ENCODE peak calls at places on chromosomes 6 and 20, in five cellular contexts. S is NT2/D1, Z is fibroblast of lung, T is A549, I is suprapubic skin. M is an unnamed sample. For H3K4me1, the result is how much of the 10 kb centered on the place peaks cover.

GRCh38 chr6:138592698-138593097 is 93.4 kb upstream of the NHSL1 start:
- DNase-seq in Z (no peak), S (no peak), I (no peak), T (no peak), M (no peak)

GRCh38 chr6:161303628-161304340 is 29.9 kb upstream of the AGPAT4 start:
- DNase-seq in T (no peak), S (no peak), I (no peak), Z (peak), M (no peak)

GRCh38 chr6:85275338-85275985 is 174.4 kb upstream of the NT5E start:
- DNase-seq in T (no peak), I (no peak), S (no peak), Z (no peak), M (no peak)

GRCh38 chr6:168506460-168506859 is 65.5 kb downstream of the SMOC2 start:
- DNase-seq in T (no peak), Z (no peak), I (no peak), S (no peak), M (no peak)

GRCh38 chr20:41183391-41183790 is 46.0 kb downstream of the PLCG1 start:
- DNase-seq in T (no peak), Z (no peak), S (no peak), I (no peak), M (no peak)

GRCh38 chr6:33672808-33673207 is 38.7 kb downstream of the UQCC2 start:
- DNase-seq in Z (peak), S (peak), T (peak), I (no peak), M (peak)

GRCh38 chr6:158847786-158848185 is 28.6 kb upstream of the EZR start:
- DNase-seq in T (no peak), I (no peak), S (no peak), Z (no peak), M (no peak)

GRCh38 chr20:60264024-60264709 is 305.9 kb downstream of the CDH26 start:
- DNase-seq in S (no peak), I (no peak), T (no peak), Z (no peak), M (no peak)

GRCh38 chr20:50728486-50728980 is 2.8 kb upstream of the PARD6B start:
- DNase-seq in I (no peak), S (no peak), T (no peak), Z (no peak), M (no peak)

GRCh38 chr20:32510601-32511357 is 74.4 kb downstream of the NOL4L start:
- DNase-seq in S (no peak), T (no peak), I (no peak), Z (no peak), M (no peak)

GRCh38 chr6:165834613-165835259 is 171.7 kb upstream of the PDE10A start:
- DNase-seq in I (no peak), S (no peak), T (peak), Z (no peak), M (no peak)

GRCh38 chr6:47145212-47145611 is 103.1 kb upstream of the ADGRF1 start:
- DNase-seq in I (no peak), T (no peak), Z (peak), S (no peak), M (no peak)

GRCh38 chr6:2518029-2518428 is 232.7 kb downstream of the MYLK4 start:
- DNase-seq in T (no peak), I (no peak), Z (no peak), S (no peak), M (no peak)

GRCh38 chr6:138538390-138539031 is 39.2 kb upstream of the NHSL1 start:
- DNase-seq in Z (peak), S (no peak), I (no peak), T (no peak), M (no peak)

GRCh38 chr6:161011509-161012480 is 20.2 kb downstream of the MAP3K4 start:
- DNase-seq in I (no peak), S (peak), T (no peak), Z (peak), M (no peak)

DNA sequence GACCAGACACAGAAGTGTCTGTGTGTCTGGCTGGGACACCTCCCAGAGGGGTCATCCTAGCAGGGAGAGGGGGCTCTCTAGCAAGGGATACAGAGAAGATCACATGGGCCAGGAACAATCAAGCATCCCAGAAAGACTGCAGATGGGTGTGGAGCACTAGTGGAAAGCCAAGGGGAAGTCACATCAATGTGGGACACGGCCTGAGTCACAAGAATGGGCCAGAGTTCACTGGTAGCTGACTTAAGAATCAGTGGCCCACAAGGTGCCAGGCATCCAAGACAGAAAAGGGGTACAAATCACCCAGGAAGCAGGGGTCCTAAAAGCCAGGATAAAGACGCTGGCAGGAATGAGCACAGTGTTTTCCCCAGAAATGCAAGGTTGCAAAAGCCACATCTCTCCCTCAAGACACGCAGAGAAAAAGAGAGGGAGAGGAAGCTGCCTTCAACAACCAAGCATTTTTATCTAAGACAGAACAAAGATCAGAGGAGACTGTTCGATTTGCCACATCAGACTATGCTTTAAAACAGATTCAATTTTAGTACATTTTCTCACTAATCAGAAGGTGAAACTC is 113.6 kb upstream of the DST start:
- DNase-seq in Z (no peak), T (no peak), S (no peak), I (no peak), M (no peak)
- H3K4me1 ChIP-seq in Z (under half), T (half or more), S (under half), I (under half), M (under half)

GRCh38 chr6:37819802-37820712 is 530 bp downstream of the ZFAND3 start:
- DNase-seq in T (peak), Z (peak), S (no peak), I (peak), M (peak)
- H3K4me1 ChIP-seq in T (under half), Z (under half), S (under half), I (half or more), M (under half)

GRCh38 chr20:58693226-58694006 is 816 bp downstream of the NPEPL1 start:
- DNase-seq in Z (no peak), S (no peak), I (no peak), T (peak), M (no peak)
- H3K4me1 ChIP-seq in Z (under half), S (under half), I (under half), T (under half), M (under half)

GRCh38 chr6:7238526-7238899 is 74.5 kb downstream of the SSR1 start:
- DNase-seq in T (no peak), I (no peak), S (no peak), Z (no peak), M (no peak)

GRCh38 chr6:7237653-7238190 is 75.3 kb downstream of the SSR1 start:
- DNase-seq in T (no peak), Z (no peak), S (no peak), I (peak), M (no peak)

GRCh38 chr6:7236312-7237209 is 76.4 kb downstream of the SSR1 start:
- DNase-seq in Z (no peak), T (no peak), S (no peak), I (peak), M (no peak)

GRCh38 chr6:7234547-7234946 is 78.5 kb downstream of the SSR1 start:
- DNase-seq in S (no peak), T (no peak), Z (no peak), I (peak), M (no peak)

DNA sequence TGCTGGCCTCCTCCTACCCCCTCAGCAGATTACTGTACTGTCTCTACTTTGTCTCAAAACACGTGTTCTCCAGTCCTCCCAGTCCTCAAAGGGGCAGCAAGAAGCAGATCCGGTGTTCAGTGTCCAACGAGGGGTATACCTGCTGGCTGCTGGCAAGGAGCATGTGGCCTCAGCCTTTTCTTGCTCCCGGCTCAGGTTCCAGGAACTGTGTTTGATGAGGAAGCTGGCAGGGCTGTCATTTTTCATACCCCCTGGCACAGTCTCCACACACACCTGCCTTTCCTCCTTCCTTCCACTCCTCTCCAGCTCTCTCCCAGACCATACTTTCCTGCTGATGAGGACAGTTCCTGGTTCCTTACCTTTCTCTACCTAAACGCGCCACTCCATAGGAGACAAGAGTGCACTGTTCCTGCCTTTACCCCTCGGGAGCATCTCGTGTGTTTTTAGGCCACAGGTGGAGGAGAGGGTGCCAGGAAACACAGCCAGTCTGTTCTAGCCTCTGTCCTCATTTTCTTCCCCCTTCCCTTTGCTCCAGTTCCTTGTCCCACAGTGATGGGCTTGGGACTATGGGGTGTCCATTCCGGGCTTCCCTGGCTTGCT is 77.2 kb downstream of the SSR1 start:
- DNase-seq in Z (no peak), T (no peak), S (no peak), I (peak), M (no peak)
- H3K4me1 ChIP-seq in Z (under half), T (under half), S (under half), I (under half), M (under half)

GRCh38 chr20:3732327-3733118 is at the start of gene HSPA12B:
- DNase-seq in Z (no peak), T (no peak), S (no peak), I (no peak), M (no peak)

GRCh38 chr20:3733119-3733995 is 872 bp downstream of the HSPA12B start:
- DNase-seq in I (no peak), Z (no peak), T (no peak), S (no peak), M (no peak)

GRCh38 chr20:3738109-3739053 is 5.9 kb downstream of the HSPA12B start:
- DNase-seq in Z (no peak), T (no peak), S (no peak), I (no peak), M (no peak)

GRCh38 chr20:3734111-3734843 is 1.8 kb downstream of the HSPA12B start:
- DNase-seq in Z (no peak), I (no peak), T (no peak), S (no peak), M (no peak)

GRCh38 chr20:3735768-3736167 is 3.3 kb downstream of the HSPA12B start:
- DNase-seq in Z (no peak), I (no peak), S (no peak), T (no peak), M (no peak)
- H3K4me1 ChIP-seq in Z (under half), I (under half), S (under half), T (under half), M (under half)

GRCh38 chr20:23365390-23366165 is 3.6 kb downstream of the GZF1 start:
- DNase-seq in Z (no peak), T (no peak), I (no peak), S (no peak), M (no peak)
- H3K4me1 ChIP-seq in Z (under half), T (under half), I (under half), S (under half), M (under half)

DNA sequence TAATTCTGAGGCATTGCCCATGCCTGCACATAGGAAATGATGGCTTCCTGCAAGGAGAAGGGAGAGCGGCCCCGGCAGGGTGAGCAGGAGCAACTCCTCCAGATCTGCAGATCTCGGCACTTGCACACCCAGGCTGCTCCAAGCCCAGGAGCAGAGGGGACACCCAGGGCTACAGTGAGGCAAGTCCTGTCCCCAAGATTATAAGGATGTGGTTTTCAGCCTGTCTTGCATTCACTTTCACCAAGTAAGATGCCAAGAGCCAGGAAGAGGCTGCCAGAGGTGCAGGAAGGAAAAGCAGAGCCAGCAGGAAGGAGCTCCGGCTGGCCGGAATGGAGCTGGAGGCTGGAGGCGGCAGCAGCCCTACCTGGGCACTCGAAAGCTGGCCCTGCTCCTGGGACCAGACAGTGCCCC is 177.4 kb upstream of the CST7 start:
- DNase-seq in S (no peak), T (no peak), Z (no peak), I (peak), M (peak)
- H3K4me1 ChIP-seq in S (under half), T (under half), Z (under half), I (under half), M (under half)

GRCh38 chr20:62875419-62876355 is 14.1 kb upstream of the TCFL5 start:
- DNase-seq in S (no peak), Z (peak), I (peak), T (peak), M (peak)

GRCh38 chr20:62872184-62872862 is 10.7 kb upstream of the TCFL5 start:
- DNase-seq in S (no peak), T (no peak), Z (no peak), I (no peak), M (no peak)

GRCh38 chr20:62874745-62875344 is 13.2 kb upstream of the TCFL5 start:
- DNase-seq in I (no peak), T (peak), S (no peak), Z (peak), M (no peak)

GRCh38 chr20:62873280-62873679 is 11.7 kb upstream of the TCFL5 start:
- DNase-seq in I (no peak), Z (no peak), S (no peak), T (no peak), M (no peak)

GRCh38 chr20:62872863-62873261 is 11.2 kb upstream of the TCFL5 start:
- DNase-seq in Z (no peak), S (no peak), T (no peak), I (no peak), M (no peak)
- H3K4me1 ChIP-seq in Z (under half), S (under half), T (under half), I (under half), M (under half)

DNA sequence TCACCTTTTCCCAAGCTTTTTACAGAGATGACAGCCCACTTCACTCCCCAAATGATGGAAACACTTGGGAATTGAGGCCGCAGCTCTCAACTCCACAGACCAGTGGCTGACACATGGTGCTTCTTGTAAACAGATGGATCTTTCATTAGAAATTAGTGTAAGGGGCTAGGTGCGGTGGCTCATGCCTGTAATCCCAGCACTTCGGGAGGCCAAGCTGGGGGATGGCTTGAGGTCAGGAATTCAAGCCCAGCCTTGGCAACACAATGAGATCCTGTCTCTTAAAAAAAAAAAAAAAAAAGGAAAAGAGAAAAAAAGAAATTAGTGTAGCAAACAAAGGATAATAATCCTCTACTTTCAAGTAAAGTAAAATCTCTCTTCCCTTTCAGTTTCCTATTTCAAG is 15.7 kb downstream of the GJA10 start:
- DNase-seq in I (no peak), Z (no peak), S (no peak), T (no peak), M (no peak)
- H3K4me1 ChIP-seq in I (under half), Z (under half), S (under half), T (under half), M (under half)

GRCh38 chr20:33554914-33555420 is 65.1 kb downstream of the CBFA2T2 start:
- DNase-seq in T (peak), S (no peak), I (no peak), Z (peak), M (no peak)

GRCh38 chr20:33559212-33559611 is 69.3 kb downstream of the CBFA2T2 start:
- DNase-seq in Z (no peak), I (no peak), S (no peak), T (no peak), M (no peak)

GRCh38 chr20:33555755-33556154 is 65.9 kb downstream of the CBFA2T2 start:
- DNase-seq in Z (no peak), T (no peak), S (no peak), I (no peak), M (no peak)

GRCh38 chr20:33558348-33559144 is 68.7 kb downstream of the CBFA2T2 start:
- DNase-seq in S (no peak), Z (no peak), I (no peak), T (no peak), M (no peak)

DNA sequence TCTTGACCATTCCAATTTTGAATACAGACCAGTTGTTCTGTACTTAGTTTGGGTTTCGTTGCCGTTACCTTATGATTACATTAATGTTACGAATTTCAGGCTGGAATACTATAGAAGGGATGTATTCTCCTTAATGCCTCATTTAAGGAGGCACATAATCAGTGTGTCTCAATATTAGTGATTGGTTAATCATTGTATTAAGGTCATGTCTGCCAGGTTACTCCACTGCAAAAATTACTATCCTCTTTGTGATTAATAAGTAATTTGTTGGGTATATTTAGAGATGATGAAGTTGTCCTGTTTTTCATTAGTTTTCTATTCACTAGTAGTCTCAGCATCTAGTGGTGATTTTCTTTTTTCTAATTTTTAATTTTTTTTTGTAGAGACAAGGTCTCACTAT is 66.3 kb downstream of the CBFA2T2 start:
- DNase-seq in Z (no peak), I (no peak), S (no peak), T (no peak), M (no peak)
- H3K4me1 ChIP-seq in Z (under half), I (under half), S (under half), T (under half), M (under half)